ENCODE peak calls at places on chromosome 22, in four cellular contexts. M, E, P and J are unnamed samples.
A peak's percentile ranks its signal among the peaks of the same experiment; 100 is the strongest.

GRCh38 chr22:21449531-21450319 is 17.5 kb upstream of the TMEM191C start:
- DNase-seq in M (no peak), E (peak; percentile 24), P (no peak), J (peak; percentile 35)

GRCh38 chr22:17943533-17944204 is 80.7 kb downstream of the MICAL3 start:
- DNase-seq in P (no peak), E (no peak), M (no peak), J (no peak)

GRCh38 chr22:48756146-48757111 is 1071.2 kb downstream of the BRD1 start:
- DNase-seq in E (no peak), M (no peak), P (peak; percentile 1), J (no peak)

GRCh38 chr22:37337204-37337943 is 55.1 kb downstream of the CYTH4 start:
- DNase-seq in M (peak; percentile 70), P (no peak), E (no peak), J (no peak)

GRCh38 chr22:29306175-29306829 is at the start of gene GAS2L1:
- DNase-seq in M (peak; percentile 70), P (peak; percentile 89), E (peak; percentile 92), J (peak; percentile 89)

GRCh38 chr22:28783786-28784671 is 11.5 kb downstream of the CCDC117 start:
- DNase-seq in P (no peak), E (no peak), M (peak; percentile 38), J (no peak)

GRCh38 chr22:20424937-20425587 is 12.6 kb downstream of the SCARF2 start:
- DNase-seq in M (no peak), P (no peak), E (peak; percentile 57), J (no peak)

GRCh38 chr22:38649841-38650522 is 6.2 kb downstream of the FAM227A start:
- DNase-seq in E (no peak), P (no peak), M (peak; percentile 59), J (no peak)

GRCh38 chr22:29018293-29019189 is 43.1 kb downstream of the C22orf31 start:
- DNase-seq in P (no peak), M (no peak), E (no peak), J (no peak)

DNA sequence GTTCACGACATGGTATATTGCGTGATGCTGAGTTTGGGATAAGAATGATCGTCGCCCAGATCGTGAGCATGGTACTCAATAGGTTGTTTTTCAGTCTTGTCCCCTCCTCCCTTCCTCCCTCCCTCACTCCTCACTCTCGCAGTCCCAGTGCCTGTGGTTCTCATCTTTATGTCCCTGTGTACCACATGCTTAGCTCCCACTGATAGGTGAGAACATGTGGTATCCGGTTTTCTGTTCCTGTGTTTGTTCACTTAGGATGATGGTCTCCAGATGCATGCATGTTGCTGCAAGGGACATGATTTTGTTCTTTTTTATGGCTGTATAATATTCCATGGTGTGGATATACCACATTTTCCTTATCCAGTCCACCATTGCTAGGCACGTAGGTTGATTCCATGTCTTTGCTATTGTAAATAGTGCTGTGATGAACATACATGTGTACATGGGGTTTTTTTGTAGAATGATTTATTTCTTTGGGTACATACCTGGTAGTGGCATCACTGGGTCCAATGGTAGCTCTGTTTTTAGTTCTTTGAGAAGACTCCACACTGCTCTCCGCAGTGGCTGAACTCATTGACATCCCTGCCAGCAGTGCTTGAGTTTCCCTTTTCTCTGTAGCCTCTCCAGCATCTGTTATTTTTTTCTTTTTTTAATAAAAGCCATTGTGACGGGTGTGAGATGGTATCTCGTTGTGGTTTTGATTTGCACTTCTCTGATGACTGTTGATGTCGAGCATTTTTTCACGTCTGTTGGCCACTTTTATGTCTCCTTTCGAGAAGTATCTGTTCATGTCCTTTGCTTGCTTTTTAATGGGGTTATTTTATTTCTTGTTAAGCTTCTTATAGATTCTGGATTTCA is 16.4 kb downstream of the ZBED4 start:
- DNase-seq in E (no peak), P (no peak), M (no peak), J (no peak)
- H3K4me3 ChIP-seq in E (no peak overlapping the region), P (no peak overlapping the region), M (no peak overlapping the region), J (no peak overlapping the region)

DNA sequence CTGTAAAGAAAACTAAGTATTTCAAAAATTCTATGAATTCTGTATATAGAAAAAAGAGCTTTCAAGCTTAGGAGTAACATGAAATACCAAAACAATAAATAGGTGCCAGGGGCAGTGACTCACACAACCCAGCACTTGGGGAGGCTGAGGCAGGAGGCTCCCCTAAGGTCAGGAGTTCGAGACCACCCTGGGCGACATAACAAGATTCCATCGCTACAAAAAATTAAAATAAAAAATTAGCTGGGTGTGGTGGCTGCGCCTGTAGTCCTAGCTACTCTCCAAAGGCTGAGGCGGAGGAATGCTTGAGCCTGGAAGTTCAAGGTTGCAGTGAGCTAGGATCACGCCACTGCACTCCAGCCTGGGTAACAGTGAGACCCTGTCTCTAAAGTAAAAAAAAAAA is 21.5 kb downstream of the ZNF280B start:
- DNase-seq in E (no peak), M (no peak), P (no peak), J (peak; percentile 47)
- H3K27ac ChIP-seq in E (no peak overlapping the region), M (no peak overlapping the region), P (no peak overlapping the region), J (peak overlapping the region; percentile 56)

GRCh38 chr22:16609548-16610261 is 17.1 kb upstream of the CCT8L2 start:
- DNase-seq in M (no peak), P (no peak), E (no peak), J (no peak)
- H3K4me3 ChIP-seq in M (no peak overlapping the region), P (no peak overlapping the region), E (no peak overlapping the region), J (no peak overlapping the region)

DNA sequence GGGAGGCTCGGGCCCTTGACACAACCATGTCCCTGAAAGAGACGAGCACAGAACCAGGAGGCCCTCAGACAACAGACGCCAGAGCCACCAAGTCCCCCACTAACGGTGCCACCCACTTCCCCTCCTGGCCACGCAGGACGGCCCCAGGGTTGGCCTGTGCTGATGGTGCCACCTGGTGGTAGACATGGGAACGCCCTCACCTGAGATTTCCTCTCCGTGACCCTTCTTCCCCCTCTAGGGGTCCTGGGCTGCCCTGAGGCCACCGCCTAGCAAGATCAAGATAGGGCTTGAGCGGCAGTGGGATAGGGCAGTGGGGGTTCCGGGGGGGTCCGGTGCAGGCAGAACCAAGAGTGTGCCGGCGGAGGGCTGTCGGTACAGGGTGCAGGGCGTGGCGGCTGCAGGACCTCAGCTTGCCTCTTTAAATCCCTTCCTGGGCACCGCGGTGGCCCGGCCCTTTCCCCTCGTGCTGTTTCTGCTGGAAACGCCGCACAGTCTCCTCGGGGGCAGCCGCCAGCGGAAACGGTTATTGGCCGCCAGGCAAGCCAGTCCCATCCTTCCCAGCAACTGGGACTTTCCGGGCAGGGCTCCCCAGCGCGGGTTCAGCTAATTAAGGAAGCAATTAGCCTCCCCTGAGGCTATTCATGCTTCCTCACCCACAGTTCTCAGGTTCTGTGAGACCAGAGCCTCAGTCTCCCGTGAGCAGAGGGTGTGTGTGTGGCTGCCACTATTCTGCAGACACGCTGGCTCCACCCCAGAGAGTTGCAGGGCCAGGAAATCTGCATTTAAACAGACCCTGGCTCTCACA is 5.5 kb upstream of the NFAM1 start:
- DNase-seq in E (peak; percentile 72), P (peak; percentile 82), M (peak; percentile 69), J (peak; percentile 73)
- H3K27ac ChIP-seq in E (no peak overlapping the region), P (peak overlapping the region; percentile 57), M (no peak overlapping the region), J (no peak overlapping the region)

DNA sequence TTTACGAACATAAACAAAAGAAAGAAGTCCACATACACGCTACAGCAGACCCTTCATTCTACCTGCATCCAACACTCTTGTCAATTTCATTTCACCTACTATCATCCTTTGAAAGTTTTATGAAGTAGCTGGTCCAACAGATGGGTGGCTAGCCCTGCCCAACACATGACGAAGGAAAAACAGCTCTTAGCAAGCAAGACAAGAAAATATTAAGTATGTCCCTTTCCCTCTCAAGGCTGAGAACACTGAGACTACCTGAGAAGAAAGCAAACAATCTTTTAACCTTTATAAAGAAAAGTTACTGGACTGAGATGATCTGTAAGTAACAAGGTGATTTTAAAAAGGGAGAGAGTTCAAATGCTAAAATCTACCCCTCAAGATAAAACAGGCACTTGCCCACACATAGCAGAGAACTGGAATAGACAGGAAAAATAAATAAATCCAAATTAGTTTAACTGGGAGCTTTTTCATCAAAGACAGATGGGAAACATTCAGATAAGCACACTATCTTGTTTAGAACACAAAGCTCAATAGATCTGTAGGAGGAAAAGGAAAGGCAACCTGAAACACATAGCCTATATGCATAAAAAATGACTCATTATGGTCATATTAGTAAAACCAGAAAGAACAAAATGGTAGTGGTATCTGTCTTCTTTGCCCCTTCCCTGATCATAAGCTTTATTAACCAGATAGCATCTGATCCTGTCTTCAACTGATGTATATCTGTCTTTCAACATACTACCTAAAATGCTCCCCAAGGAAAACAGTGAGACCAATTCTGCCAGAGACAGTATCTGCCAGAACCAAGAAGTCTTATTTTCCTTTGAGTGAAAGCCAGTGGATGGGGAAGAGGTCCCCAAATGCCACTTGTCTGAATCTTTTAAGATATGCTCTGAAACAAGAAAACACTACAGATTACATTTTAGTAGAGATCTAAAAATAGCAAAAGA is 104.3 kb downstream of the MRTFA start:
- DNase-seq in P (no peak), M (no peak), E (no peak), J (no peak)
- H3K4me3 ChIP-seq in P (no peak overlapping the region), M (no peak overlapping the region), E (no peak overlapping the region), J (peak overlapping the region; percentile 25)

GRCh38 chr22:47248925-47249324 is 486.5 kb downstream of the TBC1D22A start:
- DNase-seq in E (no peak), M (no peak), P (no peak), J (peak; percentile 16)

GRCh38 chr22:47249370-47249928 is 487.0 kb downstream of the TBC1D22A start:
- DNase-seq in P (no peak), M (no peak), E (no peak), J (peak; percentile 30)

GRCh38 chr22:47251911-47252310 is 489.5 kb downstream of the TBC1D22A start:
- DNase-seq in E (no peak), P (no peak), M (no peak), J (peak; percentile 33)

GRCh38 chr22:47247609-47248240 is 485.3 kb downstream of the TBC1D22A start:
- DNase-seq in E (no peak), M (no peak), P (no peak), J (no peak)

DNA sequence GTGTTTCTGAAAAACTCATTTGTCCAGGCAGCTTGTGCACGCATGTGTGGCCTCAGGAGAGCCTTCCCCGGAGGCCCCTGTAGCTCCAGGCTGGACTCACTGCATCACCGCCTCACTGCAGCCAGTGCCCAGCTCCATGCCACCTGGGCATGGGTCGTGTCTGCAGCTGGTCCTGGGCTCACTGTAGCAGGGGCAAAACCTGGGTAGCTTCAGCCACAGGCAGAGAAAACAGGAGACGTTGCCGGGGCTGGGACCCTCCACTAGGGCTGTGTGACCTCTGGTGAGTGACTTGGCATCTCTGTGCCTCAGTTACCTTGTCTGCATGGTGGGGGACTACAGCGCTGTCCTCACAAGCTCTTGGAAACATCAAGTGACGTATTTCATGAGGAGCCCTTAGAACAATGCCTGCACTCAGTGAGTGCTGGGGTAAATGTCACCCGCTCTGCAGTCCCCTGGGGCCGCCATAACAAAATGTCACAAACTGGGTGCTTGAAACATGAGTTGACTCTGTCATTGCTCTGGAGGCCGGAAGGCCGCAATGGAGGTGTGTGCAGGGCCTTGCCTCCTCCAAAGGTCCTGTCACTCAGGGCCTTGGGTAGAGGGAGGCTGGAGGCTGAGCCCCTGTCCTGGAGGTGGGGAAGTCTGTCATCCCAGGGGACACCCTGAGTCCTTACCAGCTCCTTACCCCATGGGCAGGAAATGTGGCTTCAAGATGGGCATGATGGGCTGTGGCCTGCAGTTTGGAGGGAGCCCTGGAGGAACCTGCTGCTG is 488.7 kb downstream of the TBC1D22A start:
- DNase-seq in E (no peak), P (no peak), M (no peak), J (no peak)
- H3K27ac ChIP-seq in E (no peak overlapping the region), P (no peak overlapping the region), M (no peak overlapping the region), J (no peak overlapping the region)

DNA sequence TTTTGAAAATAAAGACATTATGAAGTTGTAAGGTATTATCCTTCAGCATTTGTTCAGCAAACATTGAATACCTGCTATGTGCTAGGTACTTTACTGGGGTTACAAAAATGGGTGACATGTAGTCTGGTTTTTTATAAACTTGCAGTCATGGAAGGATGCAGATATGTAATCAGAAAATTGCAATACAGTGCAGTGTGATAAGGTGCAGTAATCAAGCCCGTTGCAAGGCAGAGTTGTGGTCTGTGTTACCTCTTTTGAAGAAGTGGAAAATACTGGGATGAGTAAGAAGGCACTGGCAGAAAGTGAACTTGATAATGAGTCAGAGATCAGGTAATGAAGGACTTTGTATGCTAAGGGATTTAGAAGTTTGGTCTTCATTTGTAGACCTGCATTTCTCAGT is 8.1 kb downstream of the FBXO7 start:
- DNase-seq in E (no peak), M (peak; percentile 25), P (no peak), J (no peak)
- H3K4me3 ChIP-seq in E (no peak overlapping the region), M (no peak overlapping the region), P (no peak overlapping the region), J (no peak overlapping the region)

GRCh38 chr22:23504522-23504921 is 75.6 kb downstream of the IGLL1 start:
- DNase-seq in P (no peak), E (no peak), M (no peak), J (no peak)
- H3K27ac ChIP-seq in P (no peak overlapping the region), E (no peak overlapping the region), M (no peak overlapping the region), J (no peak overlapping the region)